ENCODE peak calls at places on chromosome 16, in six cellular contexts. B is GM12865; E is cardiac fibroblast; S is nephron progenitor cell; D is activated CD8-positive, alpha-beta T cell treated with anti-CD3 and anti-CD28 coated beads for 36 hours; Z is IMR-90. X is an unnamed sample.

GRCh38 chr16:57765160-57765728 is 29.7 kb downstream of the KATNB1 start:
- DNase-seq in B (no peak), E (no peak), S (no peak), D (no peak), Z (no peak), X (no peak)

GRCh38 chr16:77112701-77113100 is 78.3 kb upstream of the MON1B start:
- DNase-seq in B (no peak), E (no peak), S (no peak), D (no peak), Z (no peak), X (no peak)

GRCh38 chr16:71837150-71837549 is 8.6 kb upstream of the ATXN1L start:
- DNase-seq in B (no peak), E (no peak), S (no peak), D (no peak), Z (no peak), X (no peak)

GRCh38 chr16:1543085-1543896 is 9.8 kb downstream of the TMEM204 start:
- DNase-seq in B (peak), E (peak), S (peak), D (peak), Z (peak), X (peak)

GRCh38 chr16:17467923-17468540 is 2.7 kb downstream of the XYLT1 start:
- DNase-seq in B (peak), E (peak), S (peak), D (peak), Z (peak), X (no peak)

GRCh38 chr16:89507219-89507833 is 877 bp upstream of the SPG7 start:
- DNase-seq in B (no peak), E (no peak), S (no peak), D (peak), Z (no peak), X (no peak)

GRCh38 chr16:86391486-86391885 is 118.8 kb upstream of the FOXF1 start:
- DNase-seq in B (no peak), E (no peak), S (no peak), D (no peak), Z (peak), X (no peak)

GRCh38 chr16:2515180-2515803 is 1.5 kb downstream of the ATP6V0C start:
- DNase-seq in B (no peak), E (no peak), S (no peak), D (no peak), Z (no peak), X (no peak)

GRCh38 chr16:28990375-28991040 is 5.7 kb downstream of the LAT start:
- DNase-seq in B (no peak), E (no peak), S (no peak), D (peak), Z (no peak), X (no peak)

GRCh38 chr16:64254443-64255367 is 867.2 kb downstream of the CDH11 start:
- DNase-seq in B (no peak), E (no peak), S (no peak), D (no peak), Z (no peak), X (no peak)

GRCh38 chr16:85330694-85331188 is 218.5 kb upstream of the CIBAR2 start:
- DNase-seq in B (peak), E (peak), S (peak), D (peak), Z (peak), X (peak)

GRCh38 chr16:27258241-27258734 is 10.3 kb downstream of the NSMCE1 start:
- DNase-seq in B (no peak), E (peak), S (no peak), D (no peak), Z (peak), X (no peak)

GRCh38 chr16:11423315-11424117 is 78.3 kb downstream of the RMI2 start:
- DNase-seq in B (peak), E (no peak), S (no peak), D (no peak), Z (no peak), X (peak)

GRCh38 chr16:5738586-5738985 is 641.0 kb upstream of the EEF2KMT start:
- DNase-seq in B (no peak), E (no peak), S (no peak), D (no peak), Z (no peak), X (no peak)

GRCh38 chr16:78836802-78837489 is 737.5 kb downstream of the WWOX start:
- DNase-seq in B (no peak), E (no peak), S (no peak), D (no peak), Z (no peak), X (no peak)

GRCh38 chr16:87945351-87946042 is 5.7 kb upstream of the BANP start:
- DNase-seq in B (no peak), E (peak), S (peak), D (peak), Z (peak), X (no peak)

GRCh38 chr16:67967956-67968439 is 439 bp downstream of the SLC12A4 start:
- DNase-seq in B (peak), E (peak), S (peak), D (peak), Z (peak), X (peak)

GRCh38 chr16:165539-166374 is at the start of gene HBM:
- DNase-seq in B (no peak), E (no peak), S (no peak), D (no peak), Z (no peak), X (peak)

GRCh38 chr16:58732545-58733247 is 1.4 kb downstream of the GOT2 start:
- DNase-seq in B (peak), E (peak), S (no peak), D (peak), Z (peak), X (peak)

GRCh38 chr16:81809567-81809966 is 30.5 kb downstream of the PLCG2 start:
- DNase-seq in B (peak), E (no peak), S (no peak), D (no peak), Z (no peak), X (no peak)

GRCh38 chr16:81808933-81809480 is 29.9 kb downstream of the PLCG2 start:
- DNase-seq in B (peak), E (no peak), S (no peak), D (peak), Z (no peak), X (peak)

GRCh38 chr16:81810894-81811538 is 31.9 kb downstream of the PLCG2 start:
- DNase-seq in B (peak), E (no peak), S (no peak), D (peak), Z (no peak), X (peak)

GRCh38 chr16:81807767-81808166 is 28.7 kb downstream of the PLCG2 start:
- DNase-seq in B (peak), E (no peak), S (no peak), D (no peak), Z (no peak), X (no peak)

GRCh38 chr16:81810361-81810760 is 31.3 kb downstream of the PLCG2 start:
- DNase-seq in B (peak), E (no peak), S (no peak), D (no peak), Z (no peak), X (no peak)
- TF ChIP-seq CTCF in B (no peak), E (no peak), S (no peak), D (no peak), Z (no peak), X (no peak)

GRCh38 chr16:73792199-73793108 is 504.2 kb upstream of the PSMD7 start:
- DNase-seq in B (no peak), E (no peak), S (peak), D (no peak), Z (no peak), X (no peak)

GRCh38 chr16:73793286-73793685 is 503.3 kb upstream of the PSMD7 start:
- DNase-seq in B (no peak), E (no peak), S (no peak), D (no peak), Z (no peak), X (no peak)

GRCh38 chr16:73794936-73795335 is 501.7 kb upstream of the PSMD7 start:
- DNase-seq in B (no peak), E (no peak), S (no peak), D (no peak), Z (no peak), X (no peak)

DNA sequence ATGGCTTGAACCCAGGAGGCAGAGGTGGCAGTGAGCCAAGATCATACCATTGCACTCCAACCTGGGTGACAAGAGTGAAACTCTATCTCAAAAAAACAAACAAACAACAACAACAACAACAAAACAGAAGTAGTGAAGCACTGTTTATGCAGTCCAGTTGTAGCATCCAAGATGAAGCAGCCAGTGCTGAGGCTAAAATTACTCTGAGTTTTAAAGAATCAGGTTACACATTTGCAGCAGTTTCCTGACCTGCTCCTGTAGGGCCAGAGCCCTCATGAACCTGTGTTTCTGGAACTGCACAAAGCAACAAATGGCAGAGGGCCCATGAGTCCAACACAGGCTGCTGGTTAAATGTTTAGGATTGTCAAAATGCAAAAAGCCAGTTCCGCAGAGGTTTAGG is 499.5 kb upstream of the PSMD7 start:
- DNase-seq in B (no peak), E (no peak), S (no peak), D (no peak), Z (no peak), X (no peak)
- TF ChIP-seq CTCF in B (no peak), E (no peak), S (no peak), D (no peak), Z (no peak), X (no peak)

GRCh38 chr16:23245268-23245667 is 56.8 kb upstream of the SCNN1B start:
- DNase-seq in B (no peak), E (no peak), S (no peak), D (no peak), Z (no peak), X (no peak)

GRCh38 chr16:23240994-23241393 is 58.4 kb downstream of the SCNN1G start:
- DNase-seq in B (no peak), E (no peak), S (no peak), D (no peak), Z (no peak), X (no peak)

GRCh38 chr16:23249830-23250229 is 52.3 kb upstream of the SCNN1B start:
- DNase-seq in B (no peak), E (no peak), S (no peak), D (no peak), Z (no peak), X (no peak)

GRCh38 chr16:23248261-23249194 is 53.6 kb upstream of the SCNN1B start:
- DNase-seq in B (no peak), E (peak), S (no peak), D (no peak), Z (no peak), X (no peak)

DNA sequence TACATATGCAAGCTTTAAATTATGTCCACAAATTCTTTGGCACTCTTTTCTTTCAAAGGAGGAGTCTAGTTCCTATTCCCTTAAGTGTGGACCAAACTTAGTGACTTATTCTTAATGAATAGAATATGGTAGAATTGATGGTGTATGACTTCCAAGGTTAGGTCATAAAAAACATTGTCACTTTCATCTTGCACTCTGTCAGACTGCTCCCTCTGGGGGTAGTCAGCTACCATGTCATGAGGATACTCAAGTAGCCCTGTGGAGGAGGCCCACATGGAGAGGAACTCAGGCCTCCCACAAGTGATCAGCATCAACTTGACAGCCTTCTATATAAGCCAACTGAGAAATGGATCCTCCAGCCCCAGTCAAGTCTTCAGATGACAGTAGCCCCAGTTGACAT is 58.0 kb upstream of the SCNN1B start:
- DNase-seq in B (peak), E (no peak), S (no peak), D (no peak), Z (no peak), X (no peak)
- TF ChIP-seq CTCF in B (no peak), E (no peak), S (no peak), D (no peak), Z (no peak), X (no peak)

GRCh38 chr16:3665508-3665907 is 11.0 kb downstream of the DNASE1 start:
- DNase-seq in B (no peak), E (no peak), S (no peak), D (peak), Z (no peak), X (no peak)
- TF ChIP-seq CTCF in B (no peak), E (no peak), S (no peak), D (peak), Z (no peak), X (peak)

GRCh38 chr16:46801428-46802049 is 29.4 kb downstream of the C16orf87 start:
- DNase-seq in B (no peak), E (peak), S (no peak), D (no peak), Z (peak), X (no peak)
- TF ChIP-seq CTCF in B (peak), E (peak), S (peak), D (no peak), Z (peak), X (peak)

GRCh38 chr16:55843105-55843395 is 10.2 kb upstream of the CES1 start:
- DNase-seq in B (no peak), E (no peak), S (no peak), D (no peak), Z (no peak), X (no peak)
- TF ChIP-seq CTCF in B (no peak), E (no peak), S (no peak), D (no peak), Z (no peak), X (no peak)

GRCh38 chr16:73031155-73031866 is 16.6 kb downstream of the ZFHX3 start:
- DNase-seq in B (no peak), E (no peak), S (no peak), D (no peak), Z (no peak), X (no peak)
- TF ChIP-seq CTCF in B (no peak), E (peak), S (no peak), D (no peak), Z (peak), X (no peak)

GRCh38 chr16:20676867-20677266 is 20.6 kb downstream of the ACSM1 start:
- DNase-seq in B (no peak), E (no peak), S (no peak), D (no peak), Z (no peak), X (no peak)
- TF ChIP-seq CTCF in B (peak), E (no peak), S (no peak), D (no peak), Z (no peak), X (peak)

X was measured in GM13977.